ENCODE peak calls at places on chromosomes 6 and 20, in ten cellular contexts. T is stomach, A is cardiac muscle cell, B is neural progenitor cell, Z is WERI-Rb-1, L is body of pancreas, R is heart left ventricle, F is OCI-LY7, Q is colonic mucosa, N is dorsolateral prefrontal cortex. Y is an unnamed sample.

GRCh38 chr6:53896237-53896636 is 101.4 kb downstream of the LRRC1 start:
- DNase-seq in T (no peak), A (peak; percentile 34), B (no peak), Z (no peak), L (no peak), R (no peak), F (no peak), Q (no peak), N (no peak), Y (no peak)

GRCh38 chr20:36384022-36384619 is 78.0 kb downstream of the DLGAP4 start:
- DNase-seq in T (no peak), A (peak; percentile 83), B (peak; percentile 92), Z (no peak), L (no peak), R (no peak), F (peak; percentile 49), Q (peak; percentile 29), N (no peak), Y (no peak)

GRCh38 chr6:41824571-41825569 is 37.4 kb downstream of the TOMM6 start:
- DNase-seq in T (no peak), A (no peak), B (no peak), Z (no peak), L (no peak), R (no peak), F (no peak), Q (no peak), N (no peak), Y (no peak)

GRCh38 chr6:4085329-4085695 is 6.4 kb upstream of the FAM217A start:
- DNase-seq in T (no peak), A (no peak), B (no peak), Z (no peak), L (no peak), R (no peak), F (no peak), Q (no peak), N (no peak), Y (no peak)

GRCh38 chr6:7604003-7604402 is 14.0 kb downstream of the SNRNP48 start:
- DNase-seq in T (peak; percentile 45), A (peak; percentile 80), B (no peak), Z (no peak), L (no peak), R (peak; percentile 78), F (no peak), Q (no peak), N (no peak), Y (no peak)

GRCh38 chr6:150377211-150377781 is 8.5 kb downstream of the IYD start:
- DNase-seq in T (no peak), A (peak; percentile 26), B (peak; percentile 40), Z (no peak), L (peak; percentile 34), R (no peak), F (no peak), Q (no peak), N (no peak), Y (no peak)

GRCh38 chr6:79601020-79601609 is 30.0 kb upstream of the SH3BGRL2 start:
- DNase-seq in T (no peak), A (no peak), B (no peak), Z (no peak), L (no peak), R (no peak), F (no peak), Q (no peak), N (no peak), Y (no peak)

GRCh38 chr6:110689275-110689935 is 125.9 kb downstream of the CDK19 start:
- DNase-seq in T (no peak), A (no peak), B (no peak), Z (no peak), L (no peak), R (no peak), F (no peak), Q (peak; percentile 30), N (no peak), Y (no peak)

GRCh38 chr6:100281471-100281878 is 183.2 kb downstream of the SIM1 start:
- DNase-seq in T (no peak), A (peak; percentile 15), B (peak; percentile 93), Z (no peak), L (no peak), R (no peak), F (no peak), Q (no peak), N (no peak), Y (no peak)

GRCh38 chr6:125850361-125850760 is 59.6 kb downstream of the NCOA7 start:
- DNase-seq in T (no peak), A (no peak), B (no peak), Z (no peak), L (no peak), R (no peak), F (no peak), Q (no peak), N (no peak), Y (no peak)

GRCh38 chr20:63940472-63941266 is 15.5 kb downstream of the UCKL1 start:
- DNase-seq in T (no peak), A (no peak), B (no peak), Z (no peak), L (no peak), R (peak; percentile 33), F (no peak), Q (no peak), N (no peak), Y (no peak)

GRCh38 chr6:84967389-84967788 is 203.0 kb upstream of the TBX18 start:
- DNase-seq in T (no peak), A (peak; percentile 31), B (peak; percentile 81), Z (peak; percentile 47), L (peak; percentile 19), R (no peak), F (peak; percentile 5), Q (no peak), N (no peak), Y (no peak)

GRCh38 chr6:55397986-55398385 is 70.7 kb downstream of the GFRAL start:
- DNase-seq in T (no peak), A (no peak), B (no peak), Z (no peak), L (no peak), R (no peak), F (no peak), Q (no peak), N (no peak), Y (no peak)

GRCh38 chr6:47047479-47048411 is 5.6 kb upstream of the ADGRF1 start:
- DNase-seq in T (peak; percentile 58), A (peak; percentile 74), B (peak; percentile 78), Z (peak; percentile 82), L (peak; percentile 61), R (peak; percentile 50), F (peak; percentile 77), Q (peak; percentile 60), N (no peak), Y (peak; percentile 29)

GRCh38 chr6:47041741-47042140 is 391 bp downstream of the ADGRF1 start:
- DNase-seq in T (no peak), A (no peak), B (peak; percentile 15), Z (no peak), L (no peak), R (no peak), F (no peak), Q (no peak), N (no peak), Y (no peak)

GRCh38 chr6:47047097-47047478 is 5.0 kb upstream of the ADGRF1 start:
- DNase-seq in T (no peak), A (no peak), B (no peak), Z (no peak), L (no peak), R (no peak), F (no peak), Q (no peak), N (no peak), Y (no peak)

GRCh38 chr6:47042238-47042843 is at the start of gene ADGRF1:
- DNase-seq in T (peak; percentile 75), A (no peak), B (no peak), Z (no peak), L (peak; percentile 49), R (no peak), F (no peak), Q (peak; percentile 34), N (no peak), Y (no peak)

DNA sequence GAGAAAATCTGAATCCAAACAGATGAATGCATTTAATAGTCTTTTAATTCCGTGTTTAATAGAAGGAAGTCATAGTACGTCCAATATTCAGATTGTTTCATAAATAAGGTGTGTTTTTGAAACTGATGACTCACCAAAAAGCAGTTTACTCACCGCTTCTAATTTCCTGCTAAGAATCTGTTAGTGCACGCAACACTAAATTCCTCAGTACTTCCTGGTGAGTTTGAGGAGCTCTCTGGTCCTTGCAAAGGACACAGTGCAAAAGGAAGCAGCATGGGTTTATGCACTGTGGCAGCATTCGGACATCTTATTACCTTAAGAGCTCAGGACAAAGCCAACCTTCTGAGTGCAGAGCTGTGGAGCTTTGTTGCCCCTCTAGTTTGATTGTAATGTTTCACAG is 2.3 kb upstream of the ADGRF1 start:
- DNase-seq in T (peak; percentile 46), A (no peak), B (no peak), Z (no peak), L (no peak), R (no peak), F (no peak), Q (peak; percentile 27), N (no peak), Y (no peak)
- H3K27ac ChIP-seq in T (peak overlapping the region; percentile 74), A (no peak overlapping the region), B (no peak overlapping the region), Z (no peak overlapping the region), L (no peak overlapping the region), R (no peak overlapping the region), F (no peak overlapping the region), Q (peak overlapping the region; percentile 14), N (no peak overlapping the region), Y (no peak overlapping the region)

GRCh38 chr6:144969154-144969553 is 684.0 kb downstream of the UTRN start:
- DNase-seq in T (no peak), A (no peak), B (no peak), Z (no peak), L (no peak), R (no peak), F (no peak), Q (no peak), N (no peak), Y (no peak)

DNA sequence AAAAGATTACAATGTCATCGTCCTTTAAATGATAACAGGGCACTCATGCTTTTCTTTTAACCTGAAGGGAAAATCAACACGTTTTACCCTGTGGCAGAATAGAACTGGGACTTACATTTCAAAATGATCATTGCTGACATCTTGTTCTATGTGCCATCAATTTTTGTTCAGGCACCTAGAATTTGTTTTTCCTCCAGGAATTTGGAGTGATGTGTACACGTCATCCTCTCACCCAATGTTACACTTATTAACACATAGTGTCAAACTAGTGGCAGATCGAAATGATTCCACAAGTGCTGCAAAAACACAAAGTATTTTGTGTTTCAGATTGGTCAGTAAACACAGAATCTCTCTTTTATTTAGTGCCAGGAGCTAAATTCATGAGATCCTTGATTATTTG is 684.7 kb downstream of the UTRN start:
- DNase-seq in T (no peak), A (no peak), B (no peak), Z (no peak), L (no peak), R (no peak), F (no peak), Q (no peak), N (no peak), Y (no peak)
- TF ChIP-seq CTCF in T (no peak), A (no peak), B (no peak), Z (no peak), L (no peak), R (no peak), F (no peak), Q (no peak), N (no peak), Y (no peak)

GRCh38 chr6:34600796-34601195 is 44.7 kb upstream of the SPDEF start:
- DNase-seq in T (no peak), A (no peak), B (no peak), Z (no peak), L (no peak), R (no peak), F (no peak), Q (no peak), N (no peak), Y (no peak)
- H3K27ac ChIP-seq in T (no peak overlapping the region), A (peak overlapping the region; percentile 64), B (no peak overlapping the region), Z (peak overlapping the region; percentile 72), L (peak overlapping the region; percentile 18), R (peak overlapping the region; percentile 10), F (no peak overlapping the region), Q (no peak overlapping the region), N (peak overlapping the region; percentile 49), Y (no peak overlapping the region)

GRCh38 chr20:2751868-2752630 is 48.4 kb downstream of the CPXM1 start:
- DNase-seq in T (peak; percentile 43), A (peak; percentile 28), B (peak; percentile 59), Z (no peak), L (peak; percentile 56), R (no peak), F (no peak), Q (no peak), N (no peak), Y (no peak)
- TF ChIP-seq CTCF in T (no peak), A (no peak), B (no peak), Z (no peak), L (no peak), R (no peak), F (no peak), Q (no peak), N (no peak), Y (no peak)

Y was measured in uterus.